ENCODE peak calls at places on chromosomes 3 and 15, in five cellular contexts. One of them, this sample, is unnamed.

GRCh38 chr3:127073931-127074820 is 91.3 kb downstream of the PLXNA1 start:
- DNase-seq in ovary: no peak
- DNase-seq in esophagus muscularis mucosa: no peak
- DNase-seq in body of pancreas: no peak
- DNase-seq in uterus: no peak
- DNase-seq in this sample: no peak

GRCh38 chr15:38843736-38844590 is 279.3 kb upstream of the RASGRP1 start:
- DNase-seq in ovary: no peak
- DNase-seq in uterus: no peak
- DNase-seq in body of pancreas: no peak
- DNase-seq in esophagus muscularis mucosa: no peak
- DNase-seq in this sample: no peak

GRCh38 chr3:133663569-133664313 is 2.0 kb upstream of the TOPBP1 start:
- DNase-seq in uterus: no peak
- DNase-seq in ovary: no peak
- DNase-seq in body of pancreas: peak; percentile 64
- DNase-seq in esophagus muscularis mucosa: no peak
- DNase-seq in this sample: no peak

GRCh38 chr3:47238017-47238416 is 44.6 kb downstream of the KIF9 start:
- DNase-seq in body of pancreas: no peak
- DNase-seq in ovary: no peak
- DNase-seq in uterus: no peak
- DNase-seq in esophagus muscularis mucosa: no peak
- DNase-seq in this sample: no peak

GRCh38 chr3:126834596-126835471 is 130.8 kb downstream of the CHCHD6 start:
- DNase-seq in body of pancreas: no peak
- DNase-seq in ovary: no peak
- DNase-seq in esophagus muscularis mucosa: peak; percentile 21
- DNase-seq in uterus: no peak
- DNase-seq in this sample: peak; percentile 71

GRCh38 chr3:146157325-146158060 is 3.5 kb downstream of the PLOD2 start:
- DNase-seq in ovary: no peak
- DNase-seq in uterus: no peak
- DNase-seq in esophagus muscularis mucosa: no peak
- DNase-seq in body of pancreas: no peak
- DNase-seq in this sample: no peak

GRCh38 chr3:175335229-175335628 is 476.1 kb downstream of the NAALADL2 start:
- DNase-seq in uterus: no peak
- DNase-seq in esophagus muscularis mucosa: no peak
- DNase-seq in ovary: no peak
- DNase-seq in body of pancreas: no peak
- DNase-seq in this sample: no peak

GRCh38 chr15:38149315-38149714 is 103.3 kb upstream of the SPRED1 start:
- DNase-seq in uterus: no peak
- DNase-seq in ovary: no peak
- DNase-seq in body of pancreas: no peak
- DNase-seq in esophagus muscularis mucosa: no peak
- DNase-seq in this sample: no peak

GRCh38 chr15:69593981-69594966 is 141.7 kb downstream of the RPLP1 start:
- DNase-seq in ovary: peak; percentile 26
- DNase-seq in body of pancreas: peak; percentile 95
- DNase-seq in esophagus muscularis mucosa: no peak
- DNase-seq in uterus: peak; percentile 39
- DNase-seq in this sample: no peak

GRCh38 chr15:80732148-80732547 is 37.0 kb downstream of the ABHD17C start:
- DNase-seq in esophagus muscularis mucosa: no peak
- DNase-seq in ovary: no peak
- DNase-seq in body of pancreas: no peak
- DNase-seq in uterus: no peak
- DNase-seq in this sample: no peak

GRCh38 chr15:90322531-90322930 is 29.6 kb upstream of the ZNF774 start:
- DNase-seq in uterus: no peak
- DNase-seq in ovary: no peak
- DNase-seq in esophagus muscularis mucosa: no peak
- DNase-seq in body of pancreas: no peak
- DNase-seq in this sample: peak; percentile 13

GRCh38 chr3:177053107-177053506 is 144.2 kb downstream of the TBL1XR1 start:
- DNase-seq in uterus: no peak
- DNase-seq in body of pancreas: no peak
- DNase-seq in ovary: no peak
- DNase-seq in esophagus muscularis mucosa: no peak
- DNase-seq in this sample: no peak
- H3K36me3 ChIP-seq in uterus: no peaks in the 10 kb centered on the region
- H3K36me3 ChIP-seq in body of pancreas: peaks cover 7% of the 10 kb centered on the region
- H3K36me3 ChIP-seq in ovary: no peaks in the 10 kb centered on the region
- H3K36me3 ChIP-seq in esophagus muscularis mucosa: peaks cover 16% of the 10 kb centered on the region
- H3K36me3 ChIP-seq in this sample: no peaks in the 10 kb centered on the region

GRCh38 chr15:45660231-45660979 is 25.6 kb downstream of the SQOR start:
- DNase-seq in uterus: no peak
- DNase-seq in ovary: no peak
- DNase-seq in esophagus muscularis mucosa: no peak
- DNase-seq in body of pancreas: no peak
- DNase-seq in this sample: no peak

GRCh38 chr15:45664451-45664850 is 29.6 kb downstream of the SQOR start:
- DNase-seq in body of pancreas: no peak
- DNase-seq in uterus: no peak
- DNase-seq in esophagus muscularis mucosa: no peak
- DNase-seq in ovary: no peak
- DNase-seq in this sample: no peak

GRCh38 chr15:45666119-45666875 is 31.5 kb downstream of the SQOR start:
- DNase-seq in body of pancreas: no peak
- DNase-seq in esophagus muscularis mucosa: no peak
- DNase-seq in uterus: no peak
- DNase-seq in ovary: no peak
- DNase-seq in this sample: no peak

GRCh38 chr15:45665261-45665660 is 30.4 kb downstream of the SQOR start:
- DNase-seq in esophagus muscularis mucosa: no peak
- DNase-seq in ovary: no peak
- DNase-seq in body of pancreas: no peak
- DNase-seq in uterus: no peak
- DNase-seq in this sample: no peak

DNA sequence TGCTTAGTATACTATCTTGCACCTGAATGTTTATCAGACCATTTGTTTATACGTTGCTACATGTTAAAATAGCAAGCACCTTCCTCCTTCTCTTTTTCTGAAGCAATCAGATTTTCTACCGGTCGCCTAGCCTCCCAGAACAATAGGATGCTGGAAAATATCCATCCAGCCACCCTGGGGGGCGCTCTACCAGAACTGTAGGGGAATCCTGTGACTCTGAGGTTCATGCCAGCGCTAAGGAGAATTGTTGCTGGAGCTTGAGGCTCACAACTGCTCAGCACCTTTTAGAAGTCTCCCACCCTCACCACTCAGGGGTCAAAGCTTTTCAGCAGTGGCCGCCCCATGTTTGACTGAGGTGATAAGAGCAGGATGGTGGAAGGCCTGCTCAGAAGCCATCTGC is 27.5 kb downstream of the SQOR start:
- DNase-seq in ovary: no peak
- DNase-seq in uterus: no peak
- DNase-seq in body of pancreas: no peak
- DNase-seq in esophagus muscularis mucosa: no peak
- DNase-seq in this sample: no peak
- TF ChIP-seq CTCF in ovary: no peak
- TF ChIP-seq CTCF in uterus: no peak
- TF ChIP-seq CTCF in body of pancreas: no peak
- TF ChIP-seq CTCF in esophagus muscularis mucosa: no peak
- TF ChIP-seq CTCF in this sample: no peak

GRCh38 chr15:63504247-63504978 is at the start of gene USP3:
- DNase-seq in uterus: peak; percentile 97
- DNase-seq in esophagus muscularis mucosa: peak; percentile 98
- DNase-seq in body of pancreas: peak; percentile 95
- DNase-seq in ovary: peak; percentile 98
- DNase-seq in this sample: no peak

GRCh38 chr15:63501256-63502089 is 2.9 kb upstream of the USP3 start:
- DNase-seq in esophagus muscularis mucosa: no peak
- DNase-seq in body of pancreas: peak; percentile 86
- DNase-seq in ovary: peak; percentile 87
- DNase-seq in uterus: peak; percentile 87
- DNase-seq in this sample: peak; percentile 92

GRCh38 chr15:63502137-63502801 is 2.1 kb upstream of the USP3 start:
- DNase-seq in esophagus muscularis mucosa: no peak
- DNase-seq in body of pancreas: peak; percentile 44
- DNase-seq in uterus: no peak
- DNase-seq in ovary: no peak
- DNase-seq in this sample: no peak

GRCh38 chr15:63503739-63504246 is 600 bp upstream of the USP3 start:
- DNase-seq in esophagus muscularis mucosa: no peak
- DNase-seq in body of pancreas: peak; percentile 87
- DNase-seq in uterus: peak; percentile 72
- DNase-seq in ovary: peak; percentile 76
- DNase-seq in this sample: no peak

DNA sequence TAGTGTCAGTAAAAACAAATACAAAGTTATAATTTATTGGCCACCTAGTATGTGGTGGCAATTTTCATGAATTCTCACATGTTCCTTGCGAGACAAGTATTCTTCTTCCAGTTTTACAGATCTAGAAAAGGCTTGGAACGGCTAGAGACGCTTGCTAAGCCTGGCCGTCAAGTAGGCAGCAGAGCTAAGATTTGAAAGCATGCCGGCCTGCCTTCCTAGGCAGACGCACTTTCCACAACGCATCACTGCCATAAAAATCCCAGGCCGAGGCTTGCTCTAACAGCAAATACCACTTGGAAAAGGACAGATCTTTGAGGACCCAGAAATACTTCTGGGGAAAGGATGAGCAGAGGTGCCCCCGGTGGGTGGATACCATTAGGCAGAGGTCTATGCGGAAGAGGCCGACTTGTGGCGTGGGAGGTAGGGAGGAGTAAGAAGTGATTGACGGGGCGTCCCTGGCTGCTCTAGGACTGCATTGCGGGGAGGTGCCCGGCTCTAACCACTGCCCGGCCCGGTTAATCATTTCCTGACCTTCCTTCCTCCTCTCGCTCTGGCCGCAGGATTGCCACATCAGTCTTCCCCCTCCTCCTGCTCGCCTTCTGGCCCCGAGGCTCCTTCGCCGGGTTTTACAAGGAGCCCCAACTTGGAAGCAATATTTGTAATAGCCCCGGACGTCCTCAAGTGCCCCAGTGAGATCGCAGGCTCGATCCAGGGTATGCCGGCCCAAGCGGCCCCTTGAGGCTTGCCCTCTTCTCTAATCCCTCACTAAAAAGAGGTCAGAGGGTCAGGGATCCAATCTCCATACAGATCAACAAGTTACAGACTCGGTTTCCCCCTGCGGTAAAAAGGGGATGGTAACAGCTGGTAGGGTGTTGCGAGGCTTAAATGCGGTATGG is 1.3 kb upstream of the USP3 start:
- DNase-seq in body of pancreas: peak; percentile 99
- DNase-seq in ovary: peak; percentile 78
- DNase-seq in esophagus muscularis mucosa: peak; percentile 97
- DNase-seq in uterus: peak; percentile 86
- DNase-seq in this sample: no peak
- TF ChIP-seq POLR2A in body of pancreas: peak; percentile 94
- TF ChIP-seq POLR2A in ovary: peak; percentile 59
- TF ChIP-seq POLR2A in esophagus muscularis mucosa: peak; percentile 63
- TF ChIP-seq POLR2A in uterus: peak; percentile 52
- TF ChIP-seq POLR2A in this sample: peak; percentile 64

DNA sequence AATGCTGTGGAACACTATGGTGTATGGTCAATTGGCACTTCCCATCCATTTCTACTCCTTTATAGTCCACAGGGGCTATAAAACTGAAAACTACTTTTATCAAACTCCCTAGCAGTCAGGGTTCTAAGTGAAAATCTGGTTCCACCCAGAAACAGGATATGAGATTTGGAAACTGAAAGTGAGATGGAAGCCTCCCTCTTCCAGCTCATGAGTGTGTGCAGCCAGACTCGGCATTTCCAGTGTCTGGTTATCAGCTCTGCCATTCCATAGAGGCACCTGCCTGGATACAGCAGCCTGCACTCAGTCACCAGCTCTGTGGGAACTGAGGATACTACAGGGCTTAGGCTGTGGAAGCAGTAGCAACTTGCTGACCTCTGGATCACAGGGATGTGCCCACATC is 14.7 kb upstream of the PLA2G4F start:
- DNase-seq in ovary: no peak
- DNase-seq in uterus: no peak
- DNase-seq in esophagus muscularis mucosa: no peak
- DNase-seq in body of pancreas: no peak
- DNase-seq in this sample: no peak
- H3K36me3 ChIP-seq in ovary: no peaks in the 10 kb centered on the region
- H3K36me3 ChIP-seq in uterus: no peaks in the 10 kb centered on the region
- H3K36me3 ChIP-seq in esophagus muscularis mucosa: peaks cover 93% of the 10 kb centered on the region
- H3K36me3 ChIP-seq in body of pancreas: peaks cover 44% of the 10 kb centered on the region
- H3K36me3 ChIP-seq in this sample: peaks cover 2% of the 10 kb centered on the region

GRCh38 chr3:36957072-36957471 is 12.2 kb upstream of the TRANK1 start:
- DNase-seq in esophagus muscularis mucosa: no peak
- DNase-seq in body of pancreas: no peak
- DNase-seq in uterus: no peak
- DNase-seq in ovary: no peak
- DNase-seq in this sample: no peak
- TF ChIP-seq CTCF in esophagus muscularis mucosa: no peak
- TF ChIP-seq CTCF in body of pancreas: no peak
- TF ChIP-seq CTCF in uterus: no peak
- TF ChIP-seq CTCF in ovary: no peak
- TF ChIP-seq CTCF in this sample: no peak

DNA sequence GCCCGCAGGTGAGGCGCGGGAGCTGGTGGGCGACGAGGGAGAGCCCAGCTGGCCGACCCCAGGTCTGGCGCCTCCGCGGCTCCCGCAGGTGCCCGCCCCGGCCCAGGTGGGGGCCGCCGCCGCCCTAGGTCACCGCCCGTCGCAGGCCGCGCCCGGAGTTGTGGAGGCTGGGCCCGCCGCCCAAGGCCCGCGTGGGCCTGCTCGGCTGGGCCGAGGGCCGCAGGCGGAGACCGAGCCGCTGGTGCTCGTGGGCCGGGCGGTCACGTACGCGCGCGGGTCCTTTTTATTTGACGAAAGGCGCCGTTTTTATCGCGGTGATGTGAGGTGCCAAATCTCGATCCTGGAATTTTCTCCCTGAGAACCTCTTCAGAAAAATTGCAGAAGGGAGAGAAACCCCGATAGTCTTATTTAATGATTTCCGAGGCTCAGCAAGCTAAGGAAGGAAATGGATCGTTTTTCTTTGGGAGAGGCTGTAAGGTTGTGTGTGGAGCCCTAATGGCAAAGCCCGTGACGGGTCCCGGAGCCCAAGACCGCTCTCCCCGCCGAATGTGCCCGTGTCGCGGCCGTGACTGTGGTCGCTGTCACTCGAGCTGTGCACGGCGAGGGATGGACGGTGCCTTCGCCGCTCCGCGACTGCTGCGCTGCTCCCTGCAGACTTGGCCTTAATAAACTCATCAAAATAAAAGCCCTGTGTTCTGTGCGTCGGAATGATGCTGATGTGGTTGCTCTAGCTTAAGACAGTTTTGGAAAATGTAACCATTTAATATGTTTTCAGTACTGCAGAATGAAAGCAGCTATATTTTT is 603 bp downstream of the APPL1 start:
- DNase-seq in ovary: peak; percentile 57
- DNase-seq in body of pancreas: peak; percentile 43
- DNase-seq in esophagus muscularis mucosa: no peak
- DNase-seq in uterus: peak; percentile 42
- DNase-seq in this sample: no peak
- TF ChIP-seq POLR2A in ovary: peak; percentile 44
- TF ChIP-seq POLR2A in body of pancreas: peak; percentile 38
- TF ChIP-seq POLR2A in esophagus muscularis mucosa: no peak
- TF ChIP-seq POLR2A in uterus: no peak
- TF ChIP-seq POLR2A in this sample: no peak